ENCODE peak calls at places on chromosomes 2 and 18, in eight cellular contexts. One of them, this sample, is unnamed.
A peak's percentile ranks its signal among the peaks of the same experiment; 100 is the strongest.

GRCh38 chr2:85694052-85695025 is at the start of gene GNLY:
- DNase-seq in DMS153: no peak
- DNase-seq in HT-29: no peak
- DNase-seq in hippocampal formation: no peak
- DNase-seq in GM03348: no peak
- DNase-seq in stimulated activated CD8-positive, alpha-beta memory T cell treated with anti-CD3 and anti-CD28 coated beads, Interleukin-2, amount 100 ng/mL, for 48 hours: peak; percentile 8
- DNase-seq in mesenteric fat pad: peak; percentile 55
- DNase-seq in neural crest cell: no peak
- DNase-seq in this sample: no peak

GRCh38 chr2:45675130-45675812 is 23.8 kb downstream of the PRKCE start:
- DNase-seq in DMS153: peak; percentile 95
- DNase-seq in HT-29: peak; percentile 96
- DNase-seq in hippocampal formation: no peak
- DNase-seq in GM03348: peak; percentile 53
- DNase-seq in stimulated activated CD8-positive, alpha-beta memory T cell treated with anti-CD3 and anti-CD28 coated beads, Interleukin-2, amount 100 ng/mL, for 48 hours: no peak
- DNase-seq in mesenteric fat pad: no peak
- DNase-seq in neural crest cell: no peak
- DNase-seq in this sample: no peak

GRCh38 chr2:201235865-201236811 is 24.2 kb upstream of the CASP8 start:
- DNase-seq in DMS153: no peak
- DNase-seq in HT-29: peak; percentile 92
- DNase-seq in hippocampal formation: peak; percentile 27
- DNase-seq in GM03348: peak; percentile 83
- DNase-seq in stimulated activated CD8-positive, alpha-beta memory T cell treated with anti-CD3 and anti-CD28 coated beads, Interleukin-2, amount 100 ng/mL, for 48 hours: peak; percentile 20
- DNase-seq in mesenteric fat pad: no peak
- DNase-seq in neural crest cell: peak; percentile 43
- DNase-seq in this sample: peak; percentile 58

GRCh38 chr18:67854340-67854739 is 337.8 kb upstream of the DSEL start:
- DNase-seq in DMS153: no peak
- DNase-seq in HT-29: no peak
- DNase-seq in hippocampal formation: no peak
- DNase-seq in GM03348: no peak
- DNase-seq in stimulated activated CD8-positive, alpha-beta memory T cell treated with anti-CD3 and anti-CD28 coated beads, Interleukin-2, amount 100 ng/mL, for 48 hours: no peak
- DNase-seq in mesenteric fat pad: no peak
- DNase-seq in neural crest cell: no peak
- DNase-seq in this sample: no peak

GRCh38 chr18:23635283-23636040 is 27.2 kb downstream of the ANKRD29 start:
- DNase-seq in DMS153: no peak
- DNase-seq in HT-29: peak; percentile 36
- DNase-seq in hippocampal formation: no peak
- DNase-seq in GM03348: no peak
- DNase-seq in stimulated activated CD8-positive, alpha-beta memory T cell treated with anti-CD3 and anti-CD28 coated beads, Interleukin-2, amount 100 ng/mL, for 48 hours: no peak
- DNase-seq in mesenteric fat pad: no peak
- DNase-seq in neural crest cell: no peak
- DNase-seq in this sample: no peak

GRCh38 chr2:180056367-180057118 is 49.4 kb upstream of the CWC22 start:
- DNase-seq in DMS153: no peak
- DNase-seq in HT-29: no peak
- DNase-seq in hippocampal formation: no peak
- DNase-seq in GM03348: no peak
- DNase-seq in stimulated activated CD8-positive, alpha-beta memory T cell treated with anti-CD3 and anti-CD28 coated beads, Interleukin-2, amount 100 ng/mL, for 48 hours: no peak
- DNase-seq in mesenteric fat pad: no peak
- DNase-seq in neural crest cell: no peak
- DNase-seq in this sample: no peak

GRCh38 chr18:26777316-26778053 is 88.0 kb downstream of the AQP4 start:
- DNase-seq in DMS153: no peak
- DNase-seq in HT-29: no peak
- DNase-seq in hippocampal formation: no peak
- DNase-seq in GM03348: no peak
- DNase-seq in stimulated activated CD8-positive, alpha-beta memory T cell treated with anti-CD3 and anti-CD28 coated beads, Interleukin-2, amount 100 ng/mL, for 48 hours: no peak
- DNase-seq in mesenteric fat pad: no peak
- DNase-seq in neural crest cell: no peak
- DNase-seq in this sample: no peak

GRCh38 chr18:8797206-8797605 is 91.8 kb downstream of the MTCL1 start:
- DNase-seq in DMS153: no peak
- DNase-seq in HT-29: peak; percentile 61
- DNase-seq in hippocampal formation: no peak
- DNase-seq in GM03348: no peak
- DNase-seq in stimulated activated CD8-positive, alpha-beta memory T cell treated with anti-CD3 and anti-CD28 coated beads, Interleukin-2, amount 100 ng/mL, for 48 hours: no peak
- DNase-seq in mesenteric fat pad: no peak
- DNase-seq in neural crest cell: no peak
- DNase-seq in this sample: no peak

GRCh38 chr2:81996332-81996731 is 1691.8 kb upstream of the LRRTM1 start:
- DNase-seq in DMS153: no peak
- DNase-seq in HT-29: no peak
- DNase-seq in hippocampal formation: no peak
- DNase-seq in GM03348: no peak
- DNase-seq in stimulated activated CD8-positive, alpha-beta memory T cell treated with anti-CD3 and anti-CD28 coated beads, Interleukin-2, amount 100 ng/mL, for 48 hours: no peak
- DNase-seq in mesenteric fat pad: no peak
- DNase-seq in neural crest cell: no peak
- DNase-seq in this sample: no peak